ENCODE peak calls at places on chromosomes 16 and 17, in seven cellular contexts. S, K, L, J, V, A and F are unnamed samples.

GRCh38 chr17:38667099-38667786 is 7.5 kb downstream of the EPOP start:
- DNase-seq in S (peak; percentile 88), K (peak; percentile 82), L (peak; percentile 70), J (no peak), V (peak; percentile 78), A (peak; percentile 82), F (peak; percentile 79)

GRCh38 chr16:85310868-85311585 is 198.8 kb upstream of the CIBAR2 start:
- DNase-seq in S (no peak), K (no peak), L (no peak), J (no peak), V (no peak), A (no peak), F (no peak)

GRCh38 chr16:87930456-87930855 is 5.9 kb downstream of the CA5A start:
- DNase-seq in S (peak; percentile 76), K (no peak), L (no peak), J (no peak), V (no peak), A (peak; percentile 60), F (peak; percentile 23)

GRCh38 chr17:36089888-36090836 is at the start of gene CCL3:
- DNase-seq in S (no peak), K (no peak), L (no peak), J (peak; percentile 99), V (no peak), A (no peak), F (no peak)

GRCh38 chr17:50631195-50631907 is 3.3 kb upstream of the ABCC3 start:
- DNase-seq in S (peak; percentile 44), K (no peak), L (no peak), J (no peak), V (no peak), A (no peak), F (no peak)

GRCh38 chr16:27723711-27724490 is 174.0 kb downstream of the KATNIP start:
- DNase-seq in S (no peak), K (no peak), L (no peak), J (no peak), V (no peak), A (no peak), F (no peak)

GRCh38 chr17:5115673-5116651 is at the start of gene USP6:
- DNase-seq in S (no peak), K (no peak), L (no peak), J (no peak), V (peak; percentile 57), A (no peak), F (no peak)

GRCh38 chr16:88968589-88969280 is 8.3 kb downstream of the CBFA2T3 start:
- DNase-seq in S (no peak), K (no peak), L (no peak), J (no peak), V (no peak), A (no peak), F (no peak)

GRCh38 chr17:59149841-59150511 is 5.0 kb downstream of the SKA2 start:
- DNase-seq in S (no peak), K (peak; percentile 10), L (no peak), J (no peak), V (no peak), A (no peak), F (no peak)

GRCh38 chr16:16075463-16076399 is 126.3 kb downstream of the ABCC1 start:
- DNase-seq in S (no peak), K (no peak), L (peak; percentile 41), J (no peak), V (no peak), A (no peak), F (no peak)

GRCh38 chr17:38601539-38602351 is 4.0 kb downstream of the SRCIN1 start:
- DNase-seq in S (peak; percentile 69), K (peak; percentile 51), L (no peak), J (no peak), V (peak; percentile 75), A (peak; percentile 43), F (peak; percentile 58)

GRCh38 chr17:59668816-59669215 is 38.4 kb downstream of the PTRH2 start:
- DNase-seq in S (no peak), K (peak; percentile 22), L (peak; percentile 97), J (no peak), V (no peak), A (no peak), F (no peak)

GRCh38 chr17:50129303-50129945 is 536 bp downstream of the SAMD14 start:
- DNase-seq in S (peak; percentile 94), K (peak; percentile 66), L (peak; percentile 57), J (no peak), V (no peak), A (no peak), F (no peak)

GRCh38 chr17:726331-726919 is 6.0 kb upstream of the TLCD3A start:
- DNase-seq in S (no peak), K (no peak), L (no peak), J (no peak), V (peak; percentile 56), A (no peak), F (no peak)

GRCh38 chr17:7425756-7426155 is 340 bp downstream of the SPEM2 start:
- DNase-seq in S (no peak), K (no peak), L (no peak), J (no peak), V (no peak), A (no peak), F (no peak)

GRCh38 chr16:78289844-78290277 is 190.4 kb downstream of the WWOX start:
- DNase-seq in S (no peak), K (no peak), L (no peak), J (no peak), V (no peak), A (no peak), F (no peak)

DNA sequence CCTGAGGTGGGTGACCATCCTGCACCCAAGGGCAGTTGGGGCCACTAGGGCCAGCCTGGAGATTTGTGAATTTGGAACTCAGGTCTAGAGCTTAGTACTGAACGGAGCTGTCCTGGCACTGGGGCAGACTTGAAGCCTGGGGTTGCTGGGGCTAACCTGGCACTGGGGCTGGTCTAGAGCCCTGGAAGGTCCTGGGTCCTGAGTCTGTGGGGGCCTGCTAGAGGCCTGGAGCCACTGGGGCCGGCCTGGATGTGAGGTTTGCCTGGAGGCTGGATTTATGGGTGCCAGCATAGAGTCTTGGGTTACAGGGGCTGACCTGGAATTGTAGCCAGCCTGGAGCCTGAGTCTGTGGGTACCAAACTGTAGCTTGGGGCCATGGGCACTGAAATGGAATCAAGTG is 1216.9 kb downstream of the CDH11 start:
- DNase-seq in S (no peak), K (no peak), L (no peak), J (no peak), V (no peak), A (no peak), F (no peak)
- TF ChIP-seq RFX5 in S (no peak), K (no peak), L (no peak), J (no peak), V (no peak), A (no peak), F (no peak)

GRCh38 chr17:17792551-17793377 is 44.0 kb downstream of the SREBF1 start:
- DNase-seq in S (peak; percentile 84), K (no peak), L (peak; percentile 73), J (no peak), V (no peak), A (peak; percentile 28), F (no peak)
- TF ChIP-seq RFX5 in S (no peak), K (no peak), L (no peak), J (no peak), V (no peak), A (no peak), F (no peak)

DNA sequence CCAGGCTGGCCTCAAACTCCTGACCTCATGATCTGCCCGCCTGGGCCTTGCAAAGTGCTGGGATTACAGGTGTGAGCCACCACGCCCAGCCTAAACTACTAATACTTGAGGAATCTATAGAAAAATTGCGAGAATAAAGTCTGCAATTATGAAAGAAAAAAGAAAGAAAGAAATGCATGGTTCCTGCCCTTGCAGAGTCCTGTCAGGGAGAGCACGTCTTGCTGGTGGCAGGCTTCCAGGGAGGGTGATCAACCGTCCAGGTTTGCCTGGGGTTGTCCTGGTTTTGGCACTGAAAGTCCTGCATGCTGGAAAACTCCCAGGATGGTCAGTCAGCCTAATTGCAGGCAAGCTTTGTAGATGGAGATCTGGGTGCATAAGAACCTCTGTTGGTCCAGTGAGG is 21.5 kb upstream of the KIFC3 start:
- DNase-seq in S (no peak), K (no peak), L (no peak), J (no peak), V (no peak), A (no peak), F (no peak)
- TF ChIP-seq RFX5 in S (no peak), K (no peak), L (no peak), J (no peak), V (no peak), A (no peak), F (no peak)

DNA sequence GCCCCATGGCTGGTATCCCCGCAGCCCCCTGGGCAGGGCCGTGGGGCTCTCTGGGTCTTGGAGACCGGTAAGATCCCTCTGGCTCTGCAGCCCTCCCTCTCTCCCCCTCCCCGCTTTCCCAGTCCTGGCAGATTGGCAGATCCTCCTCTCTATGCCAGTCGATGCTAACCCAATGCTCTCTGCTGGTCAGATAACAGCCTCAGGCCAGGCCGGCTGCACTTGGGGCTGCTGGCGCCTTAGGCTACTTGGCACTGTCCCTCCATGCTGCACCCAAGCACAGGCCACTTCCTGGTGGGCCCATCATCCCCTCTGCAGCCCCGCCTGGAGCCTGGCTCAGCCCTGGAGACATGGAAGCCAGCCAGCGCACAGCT is 81.7 kb downstream of the RTN4RL1 start:
- DNase-seq in S (peak; percentile 80), K (no peak), L (no peak), J (no peak), V (no peak), A (no peak), F (no peak)
- TF ChIP-seq RFX5 in S (no peak), K (no peak), L (no peak), J (no peak), V (no peak), A (no peak), F (no peak)

GRCh38 chr16:67209565-67209964 is 10.6 kb downstream of the ELMO3 start:
- DNase-seq in S (no peak), K (no peak), L (no peak), J (no peak), V (no peak), A (no peak), F (no peak)
- TF ChIP-seq RFX5 in S (no peak), K (no peak), L (no peak), J (no peak), V (no peak), A (no peak), F (no peak)

DNA sequence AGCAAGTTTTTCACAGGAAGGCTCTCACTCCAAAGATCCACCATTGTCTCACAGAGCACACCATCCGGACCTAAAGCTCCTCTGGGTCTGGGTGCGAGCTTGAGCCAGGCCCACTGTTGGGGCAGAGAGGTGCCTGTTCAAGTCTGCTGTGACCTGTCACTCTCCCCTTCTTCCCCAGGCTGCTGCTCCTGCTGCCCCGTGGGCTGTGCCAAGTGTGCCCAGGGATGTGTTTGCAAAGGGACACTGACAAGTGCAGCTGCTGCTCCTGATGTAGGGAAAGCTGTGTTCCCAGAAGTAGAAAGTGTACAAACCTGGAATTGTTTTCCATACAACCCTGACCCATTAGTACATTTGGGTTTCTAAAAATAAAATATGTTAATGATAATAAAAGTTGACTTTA is 4.8 kb upstream of the MT1X start:
- DNase-seq in S (no peak), K (no peak), L (no peak), J (no peak), V (no peak), A (no peak), F (no peak)
- TF ChIP-seq RFX5 in S (no peak), K (no peak), L (no peak), J (no peak), V (no peak), A (no peak), F (no peak)

GRCh38 chr17:76562734-76563148 is 22.9 kb downstream of the PRCD start:
- DNase-seq in S (peak; percentile 27), K (no peak), L (peak; percentile 92), J (no peak), V (no peak), A (peak; percentile 66), F (no peak)
- TF ChIP-seq RFX5 in S (no peak), K (no peak), L (peak; percentile 58), J (no peak), V (no peak), A (no peak), F (no peak)